ENCODE peak calls at places on chromosomes 11 and 22, in five cellular contexts. One of them, this sample, is unnamed.

GRCh38 chr11:110720646-110721283 is 8.5 kb upstream of the ARHGAP20 start:
- DNase-seq in ELF-1: no peak
- DNase-seq in activated CD4-positive, alpha-beta T cell treated with anti-CD3 and anti-CD28 coated beads for 1 hour: no peak
- DNase-seq in stimulated activated CD8-positive, alpha-beta memory T cell treated with anti-CD3 and anti-CD28 coated beads, Interleukin-15, amount 100 ng/mL, for 1 hour: no peak
- DNase-seq in cardiac septum: no peak
- DNase-seq in this sample: no peak

GRCh38 chr22:50010676-50011446 is 1.7 kb downstream of the IL17REL start:
- DNase-seq in ELF-1: no peak
- DNase-seq in activated CD4-positive, alpha-beta T cell treated with anti-CD3 and anti-CD28 coated beads for 1 hour: peak; percentile 52
- DNase-seq in stimulated activated CD8-positive, alpha-beta memory T cell treated with anti-CD3 and anti-CD28 coated beads, Interleukin-15, amount 100 ng/mL, for 1 hour: peak; percentile 19
- DNase-seq in cardiac septum: peak; percentile 24
- DNase-seq in this sample: no peak

GRCh38 chr11:76263657-76264056 is 57.4 kb upstream of the WNT11 start:
- DNase-seq in ELF-1: no peak
- DNase-seq in activated CD4-positive, alpha-beta T cell treated with anti-CD3 and anti-CD28 coated beads for 1 hour: no peak
- DNase-seq in stimulated activated CD8-positive, alpha-beta memory T cell treated with anti-CD3 and anti-CD28 coated beads, Interleukin-15, amount 100 ng/mL, for 1 hour: no peak
- DNase-seq in cardiac septum: no peak
- DNase-seq in this sample: no peak

GRCh38 chr11:74185695-74186094 is 14.6 kb downstream of the PPME1 start:
- DNase-seq in ELF-1: no peak
- DNase-seq in activated CD4-positive, alpha-beta T cell treated with anti-CD3 and anti-CD28 coated beads for 1 hour: no peak
- DNase-seq in stimulated activated CD8-positive, alpha-beta memory T cell treated with anti-CD3 and anti-CD28 coated beads, Interleukin-15, amount 100 ng/mL, for 1 hour: no peak
- DNase-seq in cardiac septum: no peak
- DNase-seq in this sample: no peak

GRCh38 chr22:27687984-27688545 is 113.5 kb downstream of the MN1 start:
- DNase-seq in ELF-1: no peak
- DNase-seq in activated CD4-positive, alpha-beta T cell treated with anti-CD3 and anti-CD28 coated beads for 1 hour: no peak
- DNase-seq in stimulated activated CD8-positive, alpha-beta memory T cell treated with anti-CD3 and anti-CD28 coated beads, Interleukin-15, amount 100 ng/mL, for 1 hour: no peak
- DNase-seq in cardiac septum: no peak
- DNase-seq in this sample: no peak

GRCh38 chr11:111938687-111939160 is 1.6 kb downstream of the DIXDC1 start:
- DNase-seq in ELF-1: peak; percentile 26
- DNase-seq in activated CD4-positive, alpha-beta T cell treated with anti-CD3 and anti-CD28 coated beads for 1 hour: no peak
- DNase-seq in stimulated activated CD8-positive, alpha-beta memory T cell treated with anti-CD3 and anti-CD28 coated beads, Interleukin-15, amount 100 ng/mL, for 1 hour: no peak
- DNase-seq in cardiac septum: no peak
- DNase-seq in this sample: no peak

GRCh38 chr11:72863091-72863490 is 48.9 kb downstream of the ATG16L2 start:
- DNase-seq in ELF-1: no peak
- DNase-seq in activated CD4-positive, alpha-beta T cell treated with anti-CD3 and anti-CD28 coated beads for 1 hour: no peak
- DNase-seq in stimulated activated CD8-positive, alpha-beta memory T cell treated with anti-CD3 and anti-CD28 coated beads, Interleukin-15, amount 100 ng/mL, for 1 hour: no peak
- DNase-seq in cardiac septum: no peak
- DNase-seq in this sample: no peak

GRCh38 chr11:62149986-62150886 is 26.4 kb downstream of the INCENP start:
- DNase-seq in ELF-1: no peak
- DNase-seq in activated CD4-positive, alpha-beta T cell treated with anti-CD3 and anti-CD28 coated beads for 1 hour: peak; percentile 0
- DNase-seq in stimulated activated CD8-positive, alpha-beta memory T cell treated with anti-CD3 and anti-CD28 coated beads, Interleukin-15, amount 100 ng/mL, for 1 hour: no peak
- DNase-seq in cardiac septum: peak; percentile 58
- DNase-seq in this sample: no peak

GRCh38 chr11:64916040-64916847 is 765 bp downstream of the ATG2A start:
- DNase-seq in ELF-1: peak; percentile 70
- DNase-seq in activated CD4-positive, alpha-beta T cell treated with anti-CD3 and anti-CD28 coated beads for 1 hour: peak; percentile 14
- DNase-seq in stimulated activated CD8-positive, alpha-beta memory T cell treated with anti-CD3 and anti-CD28 coated beads, Interleukin-15, amount 100 ng/mL, for 1 hour: no peak
- DNase-seq in cardiac septum: peak; percentile 84
- DNase-seq in this sample: no peak

GRCh38 chr11:13970986-13971385 is 8.5 kb downstream of the SPON1 start:
- DNase-seq in ELF-1: peak; percentile 33
- DNase-seq in activated CD4-positive, alpha-beta T cell treated with anti-CD3 and anti-CD28 coated beads for 1 hour: no peak
- DNase-seq in stimulated activated CD8-positive, alpha-beta memory T cell treated with anti-CD3 and anti-CD28 coated beads, Interleukin-15, amount 100 ng/mL, for 1 hour: no peak
- DNase-seq in cardiac septum: no peak
- DNase-seq in this sample: no peak

GRCh38 chr22:23180301-23180892 is at the start of gene BCR:
- DNase-seq in ELF-1: peak; percentile 45
- DNase-seq in activated CD4-positive, alpha-beta T cell treated with anti-CD3 and anti-CD28 coated beads for 1 hour: peak; percentile 45
- DNase-seq in stimulated activated CD8-positive, alpha-beta memory T cell treated with anti-CD3 and anti-CD28 coated beads, Interleukin-15, amount 100 ng/mL, for 1 hour: peak; percentile 17
- DNase-seq in cardiac septum: peak; percentile 85
- DNase-seq in this sample: peak; percentile 79

GRCh38 chr22:27919943-27920755 is 1.1 kb upstream of the PITPNB start:
- DNase-seq in ELF-1: peak; percentile 77
- DNase-seq in activated CD4-positive, alpha-beta T cell treated with anti-CD3 and anti-CD28 coated beads for 1 hour: no peak
- DNase-seq in stimulated activated CD8-positive, alpha-beta memory T cell treated with anti-CD3 and anti-CD28 coated beads, Interleukin-15, amount 100 ng/mL, for 1 hour: no peak
- DNase-seq in cardiac septum: no peak
- DNase-seq in this sample: no peak

GRCh38 chr11:118694185-118694584 is 14.7 kb upstream of the TREH start:
- DNase-seq in ELF-1: no peak
- DNase-seq in activated CD4-positive, alpha-beta T cell treated with anti-CD3 and anti-CD28 coated beads for 1 hour: no peak
- DNase-seq in stimulated activated CD8-positive, alpha-beta memory T cell treated with anti-CD3 and anti-CD28 coated beads, Interleukin-15, amount 100 ng/mL, for 1 hour: no peak
- DNase-seq in cardiac septum: no peak
- DNase-seq in this sample: no peak

GRCh38 chr11:69671734-69672465 is 3.3 kb downstream of the LTO1 start:
- DNase-seq in ELF-1: no peak
- DNase-seq in activated CD4-positive, alpha-beta T cell treated with anti-CD3 and anti-CD28 coated beads for 1 hour: no peak
- DNase-seq in stimulated activated CD8-positive, alpha-beta memory T cell treated with anti-CD3 and anti-CD28 coated beads, Interleukin-15, amount 100 ng/mL, for 1 hour: no peak
- DNase-seq in cardiac septum: peak; percentile 71
- DNase-seq in this sample: no peak